ENCODE peak calls at places on chromosomes 16 and 17, in nine cellular contexts. X is caudate nucleus; D is H54; N is kidney glomerular epithelial cell; O is GM04504; B is NCI-H1436 treated with DMSO at 0.1 percent for 48 hours; W is activated CD4-positive, alpha-beta memory T cell treated with anti-CD3 and anti-CD28 coated beads, Interleukin-2, amount 10 ng/mL, durations not matched to agents 7 days and 5 days; V is mucosa of gallbladder; E is fibroblast of villous mesenchyme. Z is an unnamed sample.

GRCh38 chr17:54901230-54901847 is 687 bp downstream of the TOM1L1 start:
- DNase-seq in X (no peak), D (peak), N (peak), O (peak), B (peak), W (no peak), V (no peak), E (peak), Z (no peak)

GRCh38 chr17:78498848-78499247 is 78.3 kb downstream of the DNAH17 start:
- DNase-seq in X (no peak), D (no peak), N (no peak), O (no peak), B (no peak), W (no peak), V (no peak), E (no peak), Z (no peak)

GRCh38 chr16:57256601-57257395 is 11.7 kb downstream of the ARL2BP start:
- DNase-seq in X (no peak), D (no peak), N (no peak), O (no peak), B (no peak), W (peak), V (no peak), E (no peak), Z (peak)

GRCh38 chr17:28518578-28518977 is 12.4 kb downstream of the FOXN1 start:
- DNase-seq in X (no peak), D (no peak), N (no peak), O (no peak), B (no peak), W (no peak), V (no peak), E (no peak), Z (no peak)

GRCh38 chr17:1053661-1054360 is 56.9 kb downstream of the TIMM22 start:
- DNase-seq in X (no peak), D (no peak), N (no peak), O (no peak), B (no peak), W (no peak), V (no peak), E (no peak), Z (no peak)

GRCh38 chr17:32486091-32486700 is 597 bp upstream of the CDK5R1 start:
- DNase-seq in X (peak), D (peak), N (peak), O (no peak), B (no peak), W (peak), V (peak), E (peak), Z (peak)

GRCh38 chr17:55451758-55452468 is 30.3 kb upstream of the MMD start:
- DNase-seq in X (no peak), D (no peak), N (no peak), O (no peak), B (no peak), W (no peak), V (no peak), E (peak), Z (no peak)

GRCh38 chr17:77693776-77694175 is 264.7 kb upstream of the TNRC6C start:
- DNase-seq in X (no peak), D (no peak), N (no peak), O (no peak), B (no peak), W (no peak), V (no peak), E (no peak), Z (no peak)

GRCh38 chr17:50437409-50437808 is 11.4 kb downstream of the ACSF2 start:
- DNase-seq in X (no peak), D (no peak), N (no peak), O (no peak), B (no peak), W (no peak), V (no peak), E (no peak), Z (no peak)

GRCh38 chr17:16475196-16475704 is 16.7 kb downstream of the LRRC75A start:
- DNase-seq in X (no peak), D (no peak), N (no peak), O (no peak), B (no peak), W (no peak), V (no peak), E (no peak), Z (no peak)

GRCh38 chr17:81049973-81050551 is 15.1 kb downstream of the BAIAP2 start:
- DNase-seq in X (no peak), D (peak), N (peak), O (no peak), B (no peak), W (no peak), V (peak), E (no peak), Z (no peak)

GRCh38 chr17:75774988-75775668 is 9.5 kb upstream of the UNK start:
- DNase-seq in X (no peak), D (no peak), N (no peak), O (no peak), B (no peak), W (no peak), V (no peak), E (no peak), Z (no peak)

GRCh38 chr16:28163699-28164584 is 47.8 kb downstream of the XPO6 start:
- DNase-seq in X (no peak), D (no peak), N (no peak), O (peak), B (no peak), W (no peak), V (no peak), E (peak), Z (no peak)

GRCh38 chr17:1461193-1461944 is 5.3 kb upstream of the CRK start:
- DNase-seq in X (no peak), D (no peak), N (no peak), O (no peak), B (no peak), W (no peak), V (no peak), E (no peak), Z (no peak)

GRCh38 chr16:3051009-3051408 is 4.6 kb downstream of the MMP25 start:
- DNase-seq in X (no peak), D (no peak), N (no peak), O (no peak), B (no peak), W (no peak), V (no peak), E (no peak), Z (no peak)

GRCh38 chr16:48124266-48124665 is 31.5 kb downstream of the ABCC12 start:
- DNase-seq in X (no peak), D (no peak), N (peak), O (no peak), B (no peak), W (no peak), V (no peak), E (no peak), Z (no peak)

GRCh38 chr16:9092282-9092962 is 978 bp downstream of the HAPSTR1 start:
- DNase-seq in X (no peak), D (no peak), N (no peak), O (no peak), B (no peak), W (peak), V (peak), E (peak), Z (peak)